ENCODE peak calls at places on chromosomes 7 and 10, in six cellular contexts. E, J, Z, S, W and Q are unnamed samples.

GRCh38 chr7:132390705-132391104 is 185.6 kb downstream of the PLXNA4 start:
- DNase-seq in Z (no peak), J (no peak), E (peak), W (no peak), S (no peak), Q (no peak)

GRCh38 chr7:116139807-116140206 is 70.5 kb upstream of the TES start:
- DNase-seq in S (no peak), J (no peak), Z (no peak), E (no peak), W (no peak), Q (no peak)

GRCh38 chr10:113518816-113519591 is 33.8 kb upstream of the HABP2 start:
- DNase-seq in W (peak), J (no peak), S (no peak), Z (no peak), E (no peak), Q (no peak)

GRCh38 chr10:94677691-94678090 is 5.8 kb upstream of the CYP2C18 start:
- DNase-seq in S (no peak), J (no peak), Z (no peak), W (no peak), E (no peak), Q (no peak)

GRCh38 chr7:74083928-74084721 is 521 bp downstream of the LIMK1 start:
- DNase-seq in Z (peak), W (peak), E (peak), S (peak), J (no peak), Q (peak)

GRCh38 chr10:7892146-7892545 is 73.8 kb downstream of the TAF3 start:
- DNase-seq in S (no peak), E (no peak), J (no peak), W (no peak), Z (no peak), Q (no peak)

GRCh38 chr7:64686493-64687184 is 20.7 kb downstream of the ZNF107 start:
- DNase-seq in W (no peak), Z (peak), J (no peak), E (no peak), S (no peak), Q (no peak)

GRCh38 chr7:85927226-85927625 is 716.5 kb upstream of the GRM3 start:
- DNase-seq in E (no peak), S (no peak), Z (no peak), W (no peak), J (no peak), Q (no peak)

GRCh38 chr7:6652446-6653011 is 15.4 kb downstream of the ZNF316 start:
- DNase-seq in E (peak), S (peak), J (no peak), W (no peak), Z (no peak), Q (no peak)

GRCh38 chr7:94252971-94253370 is 141.7 kb upstream of the COL1A2 start:
- DNase-seq in Z (no peak), E (no peak), W (no peak), J (no peak), S (no peak), Q (no peak)

GRCh38 chr10:35421553-35422178 is 85.4 kb downstream of the CCNY start:
- DNase-seq in W (no peak), Z (no peak), E (peak), J (no peak), S (no peak), Q (no peak)

GRCh38 chr10:87844837-87845623 is 18.3 kb downstream of the KLLN start:
- DNase-seq in E (no peak), S (no peak), J (no peak), Z (peak), W (no peak), Q (no peak)

GRCh38 chr7:10122573-10123100 is 851.0 kb upstream of the PHF14 start:
- DNase-seq in W (no peak), E (no peak), S (no peak), J (no peak), Z (no peak), Q (no peak)

GRCh38 chr10:117463545-117463920 is 79.0 kb upstream of the EMX2 start:
- DNase-seq in W (no peak), J (no peak), E (no peak), Z (no peak), S (no peak), Q (no peak)

GRCh38 chr7:138750926-138751464 is 46.8 kb upstream of the TMEM213 start:
- DNase-seq in Z (no peak), W (no peak), J (no peak), E (no peak), S (no peak), Q (no peak)

GRCh38 chr7:7176421-7177043 is 5.8 kb upstream of the C1GALT1 start:
- DNase-seq in E (peak), S (no peak), W (no peak), Z (no peak), J (no peak), Q (no peak)

GRCh38 chr7:39633563-39634550 is 10.5 kb downstream of the RALA start:
- DNase-seq in W (no peak), S (no peak), E (no peak), Z (no peak), J (no peak), Q (peak)

GRCh38 chr10:89242340-89242680 is 9.3 kb downstream of the LIPA start:
- DNase-seq in Z (no peak), W (no peak), J (no peak), S (no peak), E (no peak), Q (no peak)

GRCh38 chr10:117609095-117609821 is 66.7 kb downstream of the EMX2 start:
- DNase-seq in J (no peak), Z (no peak), S (no peak), E (no peak), W (no peak), Q (no peak)

GRCh38 chr7:103718482-103719415 is 270.7 kb downstream of the RELN start:
- DNase-seq in E (no peak), J (no peak), W (no peak), S (no peak), Z (no peak), Q (no peak)

GRCh38 chr7:36474283-36475010 is 84.8 kb downstream of the ANLN start:
- DNase-seq in Z (no peak), J (no peak), W (no peak), E (no peak), S (no peak), Q (no peak)

GRCh38 chr7:151859111-151859947 is 17.6 kb downstream of the PRKAG2 start:
- DNase-seq in Z (no peak), E (no peak), J (no peak), W (no peak), S (no peak), Q (no peak)

GRCh38 chr10:73940634-73941221 is 29.8 kb downstream of the PLAU start:
- DNase-seq in J (peak), W (peak), Z (peak), E (peak), S (peak), Q (peak)

GRCh38 chr10:47348138-47348651 is at the start of gene RBP3:
- DNase-seq in Z (no peak), S (no peak), W (no peak), E (no peak), J (no peak), Q (no peak)

GRCh38 chr10:72694476-72695369 is 2.8 kb downstream of the MCU start:
- DNase-seq in E (no peak), S (no peak), W (no peak), J (peak), Z (peak), Q (no peak)

GRCh38 chr7:36047254-36047653 is 105.8 kb upstream of the EEPD1 start:
- DNase-seq in J (no peak), W (no peak), E (no peak), Z (no peak), S (no peak), Q (no peak)

GRCh38 chr10:61257956-61258496 is 195.2 kb downstream of the TMEM26 start:
- DNase-seq in W (no peak), Z (no peak), S (no peak), E (peak), J (no peak), Q (no peak)

GRCh38 chr10:100370976-100371706 is 24.1 kb downstream of the SCD start:
- DNase-seq in E (peak), S (peak), W (peak), J (peak), Z (peak), Q (peak)

GRCh38 chr7:42961182-42961581 is 29.0 kb downstream of the MRPL32 start:
- DNase-seq in Z (no peak), J (no peak), W (no peak), S (no peak), E (no peak), Q (no peak)

GRCh38 chr10:42744134-42744701 is 38.4 kb upstream of the BMS1 start:
- DNase-seq in Z (no peak), W (no peak), J (no peak), E (no peak), S (no peak), Q (no peak)

GRCh38 chr7:117582219-117582704 is 102.4 kb downstream of the CFTR start:
- DNase-seq in W (no peak), E (peak), J (no peak), Z (no peak), S (no peak), Q (no peak)